ENCODE peak calls at places on chromosomes 7 and 10, in five cellular contexts. G is GM12878, R is HepG2, J is SK-N-SH, C is K562. Q is an unnamed sample.

GRCh38 chr7:92044940-92045339 is 89.3 kb downstream of the CYP51A1 start:
- DNase-seq in G (no peak), R (no peak), J (no peak), C (no peak), Q (no peak)

GRCh38 chr10:45592432-45592831 is 80.1 kb downstream of the ZFAND4 start:
- DNase-seq in G (no peak), R (no peak), J (no peak), C (no peak), Q (no peak)

GRCh38 chr10:60310746-60311145 is 78.9 kb downstream of the ANK3 start:
- DNase-seq in G (no peak), R (no peak), J (no peak), C (no peak), Q (no peak)

GRCh38 chr10:130301026-130301892 is 165.1 kb downstream of the GLRX3 start:
- DNase-seq in G (no peak), R (no peak), J (no peak), C (no peak), Q (no peak)

GRCh38 chr10:36801660-36802059 is 323.7 kb upstream of the ANKRD30A start:
- DNase-seq in G (no peak), R (no peak), J (no peak), C (no peak), Q (no peak)

GRCh38 chr7:13327669-13328068 is 640.2 kb downstream of the ARL4A start:
- DNase-seq in G (no peak), R (no peak), J (no peak), C (no peak), Q (peak)

GRCh38 chr7:23331132-23331531 is 32.0 kb downstream of the MALSU1 start:
- DNase-seq in G (no peak), R (no peak), J (no peak), C (no peak), Q (no peak)

GRCh38 chr7:35993113-35993512 is 159.9 kb upstream of the EEPD1 start:
- DNase-seq in G (no peak), R (no peak), J (no peak), C (no peak), Q (no peak)

GRCh38 chr7:157282141-157282801 is 54.5 kb upstream of the DNAJB6 start:
- DNase-seq in G (no peak), R (no peak), J (peak), C (no peak), Q (no peak)

GRCh38 chr10:20670569-20670968 is 226.5 kb downstream of the NEBL start:
- DNase-seq in G (no peak), R (no peak), J (no peak), C (no peak), Q (no peak)

GRCh38 chr10:22086730-22087364 is 83.3 kb upstream of the DNAJC1 start:
- DNase-seq in G (no peak), R (peak), J (peak), C (peak), Q (peak)

GRCh38 chr7:121872831-121873764 is at the start of gene PTPRZ1:
- DNase-seq in G (no peak), R (no peak), J (peak), C (no peak), Q (peak)

GRCh38 chr7:135801045-135801693 is 52.6 kb upstream of the FAM180A start:
- DNase-seq in G (peak), R (peak), J (peak), C (peak), Q (peak)

GRCh38 chr7:81603-82342 is 110.6 kb upstream of the FAM20C start:
- DNase-seq in G (no peak), R (no peak), J (no peak), C (no peak), Q (no peak)

GRCh38 chr7:30751696-30752273 is at the start of gene INMT:
- DNase-seq in G (no peak), R (no peak), J (no peak), C (no peak), Q (no peak)

GRCh38 chr7:55006499-55006898 is 12.3 kb upstream of the EGFR start:
- DNase-seq in G (no peak), R (no peak), J (no peak), C (no peak), Q (no peak)

GRCh38 chr10:130967161-130967560 is 344.4 kb downstream of the TCERG1L start:
- DNase-seq in G (no peak), R (no peak), J (no peak), C (no peak), Q (no peak)

GRCh38 chr7:159103382-159104187 is 41.1 kb downstream of the VIPR2 start:
- DNase-seq in G (no peak), R (no peak), J (no peak), C (no peak), Q (no peak)

GRCh38 chr10:4725917-4726606 is 99.9 kb upstream of the AKR1E2 start:
- DNase-seq in G (no peak), R (peak), J (no peak), C (no peak), Q (peak)

GRCh38 chr10:86535057-86535882 is 13.7 kb upstream of the WAPL start:
- DNase-seq in G (no peak), R (peak), J (no peak), C (peak), Q (no peak)

GRCh38 chr10:1294748-1295147 is 238.6 kb downstream of the WDR37 start:
- DNase-seq in G (no peak), R (no peak), J (no peak), C (no peak), Q (no peak)

GRCh38 chr10:108052981-108053380 is 888.5 kb upstream of the SORCS1 start:
- DNase-seq in G (no peak), R (no peak), J (no peak), C (no peak), Q (no peak)

GRCh38 chr10:20624642-20625041 is 272.5 kb downstream of the NEBL start:
- DNase-seq in G (no peak), R (no peak), J (no peak), C (no peak), Q (no peak)

GRCh38 chr7:121394709-121395140 is 1.4 kb downstream of the FAM3C start:
- DNase-seq in G (no peak), R (peak), J (no peak), C (peak), Q (no peak)

GRCh38 chr7:1558841-1559625 is 3.0 kb upstream of the TMEM184A start:
- DNase-seq in G (no peak), R (no peak), J (peak), C (no peak), Q (no peak)

DNA sequence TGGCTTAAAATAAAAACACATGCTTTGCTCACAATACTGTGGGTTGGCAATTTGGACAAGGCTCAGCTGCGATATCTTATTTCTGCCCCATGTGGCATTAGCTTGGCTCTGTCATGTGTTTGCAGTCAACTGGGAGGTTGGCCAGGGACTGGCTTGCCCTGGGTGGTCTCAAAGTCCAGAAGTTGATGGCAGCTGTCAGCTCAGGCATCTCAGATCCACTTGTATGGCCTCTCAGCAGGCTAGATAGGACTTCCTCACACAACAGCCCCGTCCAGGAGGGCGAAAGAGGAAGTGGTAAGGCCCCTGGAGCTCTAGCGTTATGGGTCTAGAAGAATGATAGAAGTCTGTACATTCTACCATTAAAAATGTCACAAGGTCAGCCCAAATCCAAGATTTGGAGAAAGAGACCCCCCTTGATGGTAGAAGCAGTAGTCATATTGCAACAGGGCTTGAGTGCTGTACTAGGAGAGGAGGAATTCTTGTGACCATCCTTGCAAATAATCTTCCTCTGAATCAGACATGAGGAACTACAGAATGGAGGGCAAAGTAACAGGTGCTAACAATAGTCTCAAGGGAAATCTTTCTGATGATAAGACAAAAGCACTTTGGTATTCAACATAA is 166.2 kb downstream of the FAM107B start:
- DNase-seq in G (no peak), R (peak), J (no peak), C (no peak), Q (no peak)
- TF ChIP-seq SMC3 in G (no peak), R (no peak), J (no peak), C (no peak), Q (no peak)

DNA sequence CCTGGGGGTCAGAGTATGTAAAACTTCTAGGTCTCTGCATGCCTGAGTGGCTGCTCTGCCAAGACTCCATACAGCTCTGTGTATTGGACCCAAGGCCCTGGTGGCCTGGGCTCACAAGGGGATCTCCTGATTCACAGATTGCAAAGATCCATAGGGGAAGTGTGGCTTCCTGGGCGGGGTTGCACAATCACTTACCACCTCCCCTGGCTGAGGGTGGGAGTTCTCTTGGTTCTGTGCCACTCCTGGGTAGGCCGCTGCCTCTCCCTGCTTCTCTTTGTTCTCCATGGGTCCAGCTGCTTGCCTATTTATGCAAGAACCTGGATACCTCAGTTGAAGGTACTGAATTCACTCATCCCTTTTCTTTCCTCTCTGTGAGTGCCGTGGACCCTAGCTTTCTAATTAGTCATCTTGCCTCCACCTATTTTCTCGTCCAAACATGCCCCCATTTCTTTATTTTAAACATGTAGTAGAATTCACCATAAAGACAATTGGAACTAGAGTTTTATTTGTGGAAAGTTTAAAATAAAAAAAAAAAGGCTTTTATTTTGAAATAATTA is 18.5 kb upstream of the AGR3 start:
- DNase-seq in G (no peak), R (no peak), J (no peak), C (no peak), Q (no peak)
- H2AFZ ChIP-seq in G (no peak), R (no peak), J (no peak), C (no peak), Q (no peak)

DNA sequence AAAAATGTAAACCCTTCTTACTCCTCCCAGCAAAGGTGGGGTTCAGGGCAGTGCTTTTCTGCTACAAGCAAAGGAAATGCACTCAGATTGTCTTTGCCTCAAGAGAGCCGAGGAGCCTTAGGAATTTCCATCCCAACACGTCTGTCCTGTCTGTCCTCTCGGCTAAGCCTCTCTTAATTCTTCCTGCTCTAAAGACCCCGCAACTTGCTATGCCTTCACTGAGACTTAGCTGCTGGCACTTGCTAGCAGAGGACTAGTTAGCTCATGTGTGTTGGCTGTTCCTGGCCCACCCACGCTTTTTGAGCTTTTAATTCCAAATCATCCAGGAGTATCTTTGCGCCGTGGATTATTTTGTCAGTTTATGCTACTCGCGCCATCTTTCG is 481 bp upstream of the NPM3 start:
- DNase-seq in G (no peak), R (no peak), J (no peak), C (no peak), Q (peak)
- TF ChIP-seq SMC3 in G (no peak), R (no peak), J (no peak), C (no peak), Q (no peak)

GRCh38 chr7:27094304-27095049 is 1.3 kb downstream of the HOXA1 start:
- DNase-seq in G (no peak), R (no peak), J (no peak), C (no peak), Q (no peak)

GRCh38 chr7:27095050-27095896 is 527 bp downstream of the HOXA1 start:
- DNase-seq in G (no peak), R (no peak), J (no peak), C (no peak), Q (peak)

GRCh38 chr7:27096756-27097514 is 1.1 kb upstream of the HOXA1 start:
- DNase-seq in G (no peak), R (no peak), J (no peak), C (no peak), Q (peak)

GRCh38 chr7:27097686-27098492 is 2.1 kb upstream of the HOXA1 start:
- DNase-seq in G (no peak), R (no peak), J (no peak), C (no peak), Q (peak)

DNA sequence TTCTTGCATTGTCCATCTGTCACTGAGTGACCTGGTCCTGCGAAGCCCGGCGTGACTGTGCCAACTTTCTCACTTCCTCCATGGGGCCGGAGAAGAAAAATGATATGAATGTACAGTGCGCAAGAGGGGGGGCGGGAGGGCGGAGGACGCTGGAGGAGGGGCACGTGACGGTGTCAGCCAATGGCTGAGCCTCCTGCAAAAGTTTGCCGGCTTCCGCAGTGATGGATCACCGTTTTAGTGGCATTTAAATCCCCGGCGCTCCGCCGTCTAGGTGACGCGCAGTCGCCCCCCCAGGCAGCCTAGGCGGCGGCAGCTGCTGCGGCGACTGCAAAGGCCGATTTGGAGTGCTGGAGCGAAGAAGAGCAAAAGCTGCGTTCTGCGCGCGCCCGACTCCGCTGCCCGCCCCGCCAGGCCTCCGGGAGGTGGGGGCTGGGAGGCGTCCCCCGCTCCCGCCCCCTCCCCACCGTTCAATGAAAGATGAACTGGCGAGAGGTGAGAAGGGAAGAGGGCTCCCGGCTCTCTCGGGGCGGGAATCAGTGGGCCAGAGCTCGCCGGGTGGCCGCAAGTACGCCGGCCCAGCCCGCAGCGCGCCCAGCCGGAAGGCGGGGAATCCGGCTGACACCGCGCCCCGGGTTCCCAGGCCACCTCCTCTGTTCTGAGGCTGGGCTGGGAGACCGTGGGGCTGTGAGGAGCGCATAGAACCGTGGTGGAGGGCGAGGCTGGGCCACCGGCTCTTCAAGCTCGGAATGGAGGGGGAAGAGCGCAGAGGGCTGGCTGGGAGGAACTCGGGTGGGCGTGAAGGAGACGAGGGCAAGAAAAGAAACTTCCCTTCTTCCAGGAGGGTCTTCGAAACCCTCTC is at the start of gene HOXA1:
- DNase-seq in G (peak), R (peak), J (no peak), C (peak), Q (peak)
- H2AFZ ChIP-seq in G (peak), R (peak), J (no peak), C (no peak), Q (peak)

DNA sequence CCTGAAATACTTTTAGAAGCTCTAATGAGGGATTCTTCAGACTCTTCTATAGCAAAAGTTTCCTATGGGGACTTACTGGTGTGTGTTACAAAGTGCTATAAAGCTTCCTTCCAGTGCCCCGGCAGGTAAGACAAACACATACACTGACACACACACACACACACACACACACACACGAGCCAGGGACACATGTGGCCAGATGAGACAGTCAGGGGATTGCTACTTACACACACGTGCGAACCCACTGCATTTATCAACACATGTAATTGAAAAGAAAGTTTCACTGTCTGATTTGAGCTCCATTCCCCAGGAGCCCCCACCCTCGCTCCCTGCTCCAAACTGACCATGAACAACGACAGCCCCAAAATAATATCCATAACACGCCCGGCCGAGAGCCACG is 119.8 kb downstream of the PRPF18 start:
- DNase-seq in G (no peak), R (no peak), J (no peak), C (peak), Q (no peak)
- TF ChIP-seq SMC3 in G (no peak), R (no peak), J (no peak), C (no peak), Q (no peak)

GRCh38 chr10:119103241-119103640 is 672 bp upstream of the DENND10 start:
- DNase-seq in G (no peak), R (no peak), J (no peak), C (no peak), Q (no peak)
- H2AFZ ChIP-seq in G (peak), R (no peak), J (no peak), C (peak), Q (peak)

DNA sequence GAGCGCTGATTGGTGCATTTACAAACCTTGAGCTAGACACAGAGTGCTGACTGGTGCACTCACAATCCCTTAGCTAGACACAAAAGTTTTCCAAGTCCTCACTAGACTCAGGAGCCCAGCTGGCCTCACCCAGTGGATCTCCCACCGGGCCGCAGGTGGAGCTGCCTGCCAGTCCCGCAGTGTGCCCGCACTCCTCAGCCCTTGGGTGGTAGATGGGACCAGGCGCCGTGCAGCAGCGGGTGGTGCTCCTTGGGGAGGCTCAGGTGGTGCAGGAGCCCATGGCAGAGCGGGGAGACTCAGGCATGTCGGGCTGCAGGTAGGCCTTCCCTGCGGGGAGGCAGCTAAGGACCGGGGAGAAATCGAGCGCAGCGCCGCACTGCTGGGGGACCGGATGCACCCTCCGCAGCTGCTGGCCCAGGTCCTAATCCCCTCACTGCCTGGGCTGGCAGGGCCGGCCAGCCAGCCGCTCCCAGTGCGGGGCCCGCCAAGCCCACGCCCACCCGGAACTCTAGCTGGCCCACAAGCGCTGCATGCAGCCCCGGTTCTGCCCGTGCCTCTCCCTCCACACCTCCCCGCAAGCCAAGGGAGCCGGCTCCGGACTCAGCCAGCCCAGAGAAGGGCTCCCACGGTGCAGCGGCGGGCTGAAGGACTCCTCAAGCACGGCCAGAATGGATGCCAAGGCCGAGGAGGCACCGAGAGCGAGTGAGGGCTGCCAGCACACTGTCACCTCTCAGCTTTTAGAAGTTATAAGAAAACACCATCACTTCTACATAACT is 128.9 kb downstream of the ZNF438 start:
- DNase-seq in G (no peak), R (no peak), J (no peak), C (no peak), Q (no peak)
- TF ChIP-seq SMC3 in G (no peak), R (no peak), J (no peak), C (no peak), Q (no peak)

DNA sequence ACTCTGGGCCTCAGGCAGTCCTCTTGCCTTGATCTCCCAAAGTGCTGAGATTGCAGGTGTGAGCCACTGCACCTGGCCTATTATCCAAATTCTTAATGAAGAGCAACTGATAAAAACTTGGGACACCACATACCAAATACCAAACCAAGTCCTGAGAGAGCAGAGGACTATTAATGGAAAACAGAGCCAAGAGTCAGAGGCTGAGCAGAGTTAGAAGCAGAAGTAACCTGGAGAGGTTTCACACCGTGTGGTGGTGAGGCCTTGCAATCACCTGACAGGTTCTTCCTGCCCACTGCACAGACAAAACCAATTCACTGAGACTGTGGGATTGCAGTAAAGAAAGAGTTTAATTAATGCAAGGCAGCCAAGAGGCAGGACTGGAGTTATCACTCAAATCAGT is 16.0 kb downstream of the SSMEM1 start:
- DNase-seq in G (no peak), R (no peak), J (no peak), C (no peak), Q (no peak)
- H2AFZ ChIP-seq in G (no peak), R (no peak), J (no peak), C (no peak), Q (no peak)

GRCh38 chr10:97683556-97684357 is 3.3 kb downstream of the AVPI1 start:
- DNase-seq in G (no peak), R (no peak), J (peak), C (no peak), Q (peak)

GRCh38 chr10:97686301-97686961 is 610 bp downstream of the AVPI1 start:
- DNase-seq in G (no peak), R (no peak), J (no peak), C (no peak), Q (no peak)

GRCh38 chr10:97686962-97687784 is at the start of gene AVPI1:
- DNase-seq in G (peak), R (peak), J (peak), C (peak), Q (peak)

GRCh38 chr10:97684866-97685394 is 2.1 kb downstream of the AVPI1 start:
- DNase-seq in G (no peak), R (peak), J (no peak), C (no peak), Q (peak)

GRCh38 chr10:97685395-97685958 is 1.6 kb downstream of the AVPI1 start:
- DNase-seq in G (no peak), R (peak), J (peak), C (peak), Q (peak)
- TF ChIP-seq SMC3 in G (no peak), R (no peak), J (no peak), C (no peak), Q (no peak)